ENCODE peak calls at places on chromosomes 1 and 21, in five cellular contexts. G is heart right ventricle, Z is body of pancreas, O is uterus, U is Panc1. A is an unnamed sample. For H3K36me3, the result is how much of the 10 kb centered on the place peaks cover.

GRCh38 chr1:235791532-235792060 is 75.1 kb downstream of the LYST start:
- DNase-seq in O (no peak), U (no peak), G (no peak), Z (no peak), A (no peak)

GRCh38 chr1:81802601-81803422 is 2.1 kb downstream of the ADGRL2 start:
- DNase-seq in Z (peak), U (no peak), G (peak), O (peak), A (no peak)

GRCh38 chr1:26734501-26735058 is 38.8 kb downstream of the ARID1A start:
- DNase-seq in U (no peak), O (no peak), G (no peak), Z (no peak), A (no peak)

GRCh38 chr1:240284656-240285427 is 193.2 kb downstream of the FMN2 start:
- DNase-seq in O (no peak), Z (no peak), G (no peak), U (no peak), A (no peak)

GRCh38 chr1:201397675-201398074 is 1.4 kb downstream of the LAD1 start:
- DNase-seq in Z (peak), O (no peak), U (no peak), G (no peak), A (no peak)

GRCh38 chr1:6118415-6118814 is 61.7 kb downstream of the CHD5 start:
- DNase-seq in G (no peak), U (no peak), O (no peak), Z (no peak), A (no peak)

GRCh38 chr21:26842976-26843911 is 2.0 kb downstream of the ADAMTS1 start:
- DNase-seq in U (peak), Z (peak), O (peak), G (peak), A (peak)

GRCh38 chr1:213017447-213018273 is 2.0 kb upstream of the ANGEL2 start:
- DNase-seq in G (no peak), Z (no peak), U (no peak), O (no peak), A (no peak)

GRCh38 chr1:116667577-116668105 is at the start of gene IGSF3:
- DNase-seq in Z (peak), U (no peak), G (peak), O (peak), A (no peak)

GRCh38 chr1:67607699-67608098 is 77.3 kb upstream of the GADD45A start:
- DNase-seq in U (no peak), Z (no peak), O (no peak), G (no peak), A (no peak)

GRCh38 chr21:15264084-15264483 is 199.3 kb upstream of the NRIP1 start:
- DNase-seq in O (no peak), U (no peak), G (no peak), Z (no peak), A (no peak)

GRCh38 chr1:12279728-12280469 is 50.1 kb downstream of the VPS13D start:
- DNase-seq in O (no peak), Z (no peak), U (no peak), G (no peak), A (no peak)

GRCh38 chr1:38071530-38072266 is 25.1 kb upstream of the POU3F1 start:
- DNase-seq in U (peak), G (no peak), Z (no peak), O (no peak), A (peak)

GRCh38 chr1:160217466-160218165 is 12.4 kb downstream of the PEA15 start:
- DNase-seq in G (no peak), U (no peak), Z (peak), O (no peak), A (no peak)

GRCh38 chr1:20964540-20965484 is 177.7 kb upstream of the HP1BP3 start:
- DNase-seq in O (no peak), Z (no peak), U (no peak), G (no peak), A (no peak)

GRCh38 chr1:70487910-70488665 is 77.0 kb downstream of the CTH start:
- DNase-seq in U (peak), G (no peak), O (no peak), Z (peak), A (no peak)

GRCh38 chr1:185373813-185374524 is 56.9 kb upstream of the IVNS1ABP start:
- DNase-seq in Z (no peak), G (no peak), U (no peak), O (no peak), A (peak)

GRCh38 chr1:147201276-147201675 is 23.9 kb downstream of the FMO5 start:
- DNase-seq in O (no peak), G (no peak), U (no peak), Z (no peak), A (no peak)

GRCh38 chr1:205360166-205360565 is 3.4 kb upstream of the KLHDC8A start:
- DNase-seq in O (no peak), U (no peak), G (no peak), Z (no peak), A (no peak)

GRCh38 chr1:58773406-58773840 is 10.4 kb downstream of the JUN start:
- DNase-seq in U (no peak), Z (peak), G (peak), O (peak), A (no peak)

GRCh38 chr1:59195151-59195550 is 101.7 kb upstream of the FGGY start:
- DNase-seq in G (no peak), O (no peak), Z (no peak), U (no peak), A (no peak)

GRCh38 chr1:72063364-72063763 is 219.0 kb downstream of the NEGR1 start:
- DNase-seq in U (no peak), G (no peak), O (no peak), Z (no peak), A (no peak)

GRCh38 chr1:185556551-185556950 is 177.6 kb upstream of the HMCN1 start:
- DNase-seq in O (no peak), Z (no peak), U (no peak), G (no peak), A (no peak)

GRCh38 chr21:15826147-15826780 is 96.5 kb downstream of the USP25 start:
- DNase-seq in O (no peak), U (no peak), Z (peak), G (no peak), A (no peak)

GRCh38 chr1:18697541-18697940 is 66.9 kb downstream of the PAX7 start:
- DNase-seq in G (no peak), Z (no peak), U (no peak), O (no peak), A (no peak)

GRCh38 chr1:93468681-93469080 is 20.8 kb downstream of the FNBP1L start:
- DNase-seq in Z (no peak), G (no peak), O (no peak), U (no peak), A (no peak)

GRCh38 chr1:110561631-110562030 is 42.7 kb upstream of the KCNA10 start:
- DNase-seq in G (no peak), U (no peak), Z (no peak), O (no peak), A (no peak)

GRCh38 chr1:156119503-156120209 is 5.1 kb downstream of the LMNA start:
- DNase-seq in U (no peak), G (no peak), O (peak), Z (peak), A (no peak)
- TF ChIP-seq CTCF in U (no peak), G (no peak), O (no peak), Z (no peak), A (no peak)

GRCh38 chr21:34870246-34870645 is 178.9 kb downstream of the RUNX1 start:
- DNase-seq in G (no peak), Z (no peak), O (no peak), U (no peak), A (no peak)
- H3K36me3 ChIP-seq in G (under half), Z (under half), O (under half), U (under half), A (under half)

GRCh38 chr21:42496839-42497202 is 797 bp upstream of the RSPH1 start:
- DNase-seq in G (no peak), O (no peak), Z (peak), U (no peak), A (no peak)
- TF ChIP-seq CTCF in G (no peak), O (no peak), Z (no peak), U (no peak), A (no peak)

DNA sequence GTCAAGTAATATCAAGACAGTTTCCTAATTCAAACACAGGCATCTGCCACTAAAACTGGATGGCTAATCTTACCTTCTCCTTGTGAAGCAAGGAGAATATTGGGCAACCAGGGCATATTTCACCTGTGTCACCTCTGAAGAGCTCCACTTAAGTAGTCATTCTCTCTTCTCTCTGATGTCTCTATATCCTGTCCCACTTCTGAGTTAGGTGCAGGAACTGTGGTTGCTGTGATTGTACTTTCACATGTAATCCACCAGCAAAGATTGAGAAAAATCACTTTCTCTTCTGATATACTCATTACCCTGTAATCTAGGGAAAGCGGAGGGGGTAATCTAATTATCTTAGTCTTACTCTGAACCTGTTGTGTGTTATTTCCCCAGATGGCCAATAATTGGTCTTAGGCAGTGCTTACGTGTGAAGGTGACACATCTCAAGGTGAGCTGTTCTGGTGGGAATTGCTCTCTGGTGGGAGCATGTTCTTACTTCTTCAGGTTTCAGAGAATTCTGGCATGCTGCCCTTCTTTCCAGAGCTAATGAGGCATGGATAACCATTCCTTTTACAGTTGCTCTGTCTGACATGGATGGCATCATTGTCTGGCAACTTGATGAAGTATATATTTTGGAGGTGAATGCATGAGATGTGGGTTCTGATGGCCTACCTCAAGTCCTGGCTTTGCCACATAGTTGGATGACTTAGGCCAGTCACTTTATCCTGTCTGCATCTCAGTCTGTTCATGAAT is 12.0 kb downstream of the XCL2 start:
- DNase-seq in Z (no peak), U (no peak), O (no peak), G (no peak), A (peak)
- H3K36me3 ChIP-seq in Z (under half), U (under half), O (under half), G (under half), A (under half)

DNA sequence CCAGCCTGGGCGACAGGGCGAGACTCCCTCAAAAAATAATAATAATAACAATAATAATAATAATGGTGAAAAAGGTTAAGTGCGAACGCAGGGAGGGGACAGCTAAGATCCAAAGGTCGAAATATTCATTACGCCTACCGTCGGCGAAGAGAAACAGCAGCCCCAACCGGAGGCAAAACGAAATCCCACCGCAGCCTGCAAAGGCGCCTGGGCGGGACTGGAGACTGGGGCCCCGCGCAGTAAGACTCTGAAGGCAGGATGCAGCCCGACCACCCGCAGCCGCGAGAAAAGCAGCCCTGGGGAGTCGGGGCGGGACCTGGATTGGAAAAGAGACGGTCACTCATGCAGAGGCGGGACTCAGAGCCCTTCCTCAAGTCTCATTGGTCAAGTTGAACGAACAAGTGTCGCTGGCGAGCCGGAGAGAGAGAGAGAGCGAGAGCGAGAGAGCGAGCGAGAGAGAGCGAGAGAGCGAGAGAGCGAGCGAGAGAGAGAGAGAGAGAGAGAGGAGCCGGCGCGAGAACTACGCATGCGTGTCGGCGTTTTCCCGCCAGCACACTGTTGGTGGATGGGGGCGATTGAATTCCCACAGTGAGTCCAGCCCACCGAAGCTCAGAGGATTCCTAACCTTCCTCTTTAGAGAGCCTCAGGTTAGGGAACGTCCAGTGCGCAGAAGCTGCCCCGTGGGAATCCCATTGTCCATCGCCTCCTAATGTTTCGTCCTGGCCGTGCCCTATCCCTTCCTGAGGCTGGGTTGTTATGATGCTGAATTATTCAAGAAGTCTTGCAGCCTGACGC is 10.7 kb downstream of the ENTREP3 start:
- DNase-seq in O (peak), U (peak), G (peak), Z (peak), A (peak)
- TF ChIP-seq CTCF in O (peak), U (no peak), G (peak), Z (peak), A (no peak)

GRCh38 chr1:32052887-32053286 is 19.9 kb upstream of the TMEM39B start:
- DNase-seq in Z (no peak), U (no peak), O (no peak), G (no peak), A (no peak)
- H3K36me3 ChIP-seq in Z (under half), U (under half), O (under half), G (half or more), A (under half)

DNA sequence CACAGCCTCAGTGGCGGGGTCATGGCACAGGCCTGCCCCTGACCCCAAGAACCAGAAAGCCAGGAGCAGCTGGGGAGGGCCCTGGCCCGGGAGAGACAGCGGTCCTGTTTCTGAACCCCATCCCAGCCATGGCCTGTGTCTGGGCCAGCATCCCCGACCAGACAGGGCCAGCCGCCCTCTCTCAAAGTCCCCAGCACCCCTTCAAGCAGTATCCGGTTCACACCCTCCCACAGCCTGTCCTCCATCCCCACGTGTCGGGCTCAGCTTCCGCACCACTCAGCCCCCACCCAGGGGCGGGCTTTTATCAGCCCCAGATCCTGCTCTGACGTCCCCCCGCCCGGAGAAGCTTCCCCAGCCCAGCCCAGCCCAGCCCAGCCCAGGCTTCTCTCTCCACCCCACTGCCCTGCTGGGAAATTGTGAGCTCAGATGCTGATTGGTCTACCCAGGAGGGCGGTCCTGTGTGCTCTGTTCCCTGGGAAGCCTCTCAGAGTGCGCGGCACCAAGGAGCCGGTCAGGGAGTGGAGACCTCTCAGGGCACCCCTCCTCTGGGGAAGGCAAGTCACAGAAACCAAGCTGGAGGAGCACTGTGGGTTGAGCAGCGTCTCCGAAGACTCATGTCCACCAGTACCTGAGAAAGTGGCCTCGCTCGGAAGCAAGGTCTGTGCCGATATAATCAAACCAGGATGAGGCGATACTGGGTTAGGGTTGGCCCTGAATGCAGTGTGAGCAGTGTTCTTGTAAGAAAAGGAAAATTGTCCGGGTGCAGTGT is 4.7 kb upstream of the FAAP20 start:
- DNase-seq in O (peak), G (peak), Z (peak), U (no peak), A (no peak)
- TF ChIP-seq CTCF in O (no peak), G (peak), Z (no peak), U (no peak), A (peak)

GRCh38 chr1:47624531-47624930 is 186.7 kb downstream of the FOXD2 start:
- DNase-seq in U (no peak), Z (peak), G (no peak), O (no peak), A (no peak)
- H3K36me3 ChIP-seq in U (under half), Z (under half), G (under half), O (under half), A (under half)

GRCh38 chr1:222828939-222829338 is 14.1 kb downstream of the DISP1 start:
- DNase-seq in G (no peak), Z (no peak), U (no peak), O (no peak), A (no peak)

GRCh38 chr1:222829868-222830267 is 15.0 kb downstream of the DISP1 start:
- DNase-seq in O (no peak), U (no peak), G (no peak), Z (no peak), A (no peak)

DNA sequence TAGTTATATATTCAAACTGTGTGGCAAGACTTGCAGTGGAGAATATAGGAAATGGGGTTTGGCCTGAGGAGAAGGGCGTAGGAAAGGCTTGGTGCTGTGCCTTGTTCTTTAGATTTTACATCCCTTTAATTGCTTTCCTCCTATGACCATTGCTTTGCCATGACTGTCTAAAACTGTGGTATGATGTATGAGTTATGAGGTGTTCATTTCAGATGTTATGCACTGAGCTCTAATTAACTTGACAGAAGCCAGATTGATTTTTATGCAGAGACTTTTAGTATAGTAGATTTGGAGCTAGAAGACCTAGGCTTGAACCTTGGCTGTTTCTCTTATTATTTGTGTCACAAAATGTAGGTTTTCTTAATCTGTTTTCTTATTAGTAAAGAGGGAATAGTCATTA is 18.6 kb downstream of the DISP1 start:
- DNase-seq in U (no peak), G (no peak), Z (no peak), O (no peak), A (no peak)
- TF ChIP-seq CTCF in U (no peak), G (no peak), Z (no peak), O (no peak), A (no peak)

DNA sequence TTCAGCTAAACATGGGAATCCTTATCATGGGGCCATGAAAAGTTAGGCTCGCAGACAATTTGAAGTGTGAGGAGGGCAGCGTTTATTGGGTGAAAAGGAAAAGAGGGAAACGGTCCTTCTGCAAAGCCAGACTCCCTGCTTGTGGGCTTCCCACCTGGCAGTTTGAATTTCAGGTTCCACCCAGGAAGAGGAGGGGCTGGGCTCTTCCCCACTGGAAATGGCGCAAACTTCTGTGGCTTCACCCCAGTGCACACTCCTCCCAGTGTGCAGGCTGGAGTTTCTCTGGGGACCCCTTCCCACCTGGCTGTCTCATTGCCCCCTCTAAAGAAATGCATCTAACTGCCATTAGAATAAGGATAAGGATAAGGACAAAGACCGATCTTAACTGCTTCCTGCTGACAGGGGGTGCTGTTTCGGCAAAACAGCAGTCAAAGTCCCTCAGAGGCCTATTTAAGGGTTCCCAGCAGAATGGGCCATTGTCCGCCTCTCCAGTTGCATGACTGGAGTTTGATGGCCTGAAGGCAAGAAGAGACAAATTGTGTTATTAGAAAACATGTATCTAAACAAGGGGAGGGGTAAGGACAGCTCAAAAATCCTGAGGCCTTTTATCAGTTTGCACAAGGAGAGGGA is 20.4 kb downstream of the AIM2 start:
- DNase-seq in Z (no peak), O (no peak), G (no peak), U (no peak), A (no peak)
- H3K36me3 ChIP-seq in Z (under half), O (under half), G (under half), U (under half), A (under half)